ENCODE peak calls at places on chromosomes 11 and 22, in five cellular contexts. One of them, this sample, is unnamed. For H3K4me1, the result is how much of the 10 kb centered on the place peaks cover.

GRCh38 chr22:46088541-46089311 is 61.6 kb upstream of the PPARA start:
- DNase-seq in heart left ventricle: no peak
- DNase-seq in HCT116: no peak
- DNase-seq in esophagus squamous epithelium: no peak
- DNase-seq in suprapubic skin: peak
- DNase-seq in this sample: no peak

GRCh38 chr11:12800032-12800671 is 125.9 kb downstream of the TEAD1 start:
- DNase-seq in heart left ventricle: no peak
- DNase-seq in HCT116: peak
- DNase-seq in esophagus squamous epithelium: no peak
- DNase-seq in suprapubic skin: no peak
- DNase-seq in this sample: no peak

GRCh38 chr22:43974028-43974545 is 18.8 kb downstream of the SAMM50 start:
- DNase-seq in HCT116: no peak
- DNase-seq in suprapubic skin: peak
- DNase-seq in heart left ventricle: no peak
- DNase-seq in esophagus squamous epithelium: no peak
- DNase-seq in this sample: no peak

GRCh38 chr11:59174664-59175033 is 2.7 kb downstream of the DTX4 start:
- DNase-seq in heart left ventricle: no peak
- DNase-seq in esophagus squamous epithelium: no peak
- DNase-seq in suprapubic skin: no peak
- DNase-seq in HCT116: no peak
- DNase-seq in this sample: no peak

GRCh38 chr11:114085965-114086364 is 26.5 kb downstream of the ZBTB16 start:
- DNase-seq in heart left ventricle: no peak
- DNase-seq in esophagus squamous epithelium: no peak
- DNase-seq in HCT116: no peak
- DNase-seq in suprapubic skin: no peak
- DNase-seq in this sample: no peak

GRCh38 chr22:36569999-36570398 is 41.0 kb upstream of the EIF3D start:
- DNase-seq in HCT116: peak
- DNase-seq in suprapubic skin: no peak
- DNase-seq in esophagus squamous epithelium: no peak
- DNase-seq in heart left ventricle: no peak
- DNase-seq in this sample: no peak

GRCh38 chr11:65425971-65426838 is 3.6 kb downstream of the NEAT1 start:
- DNase-seq in esophagus squamous epithelium: no peak
- DNase-seq in HCT116: peak
- DNase-seq in suprapubic skin: peak
- DNase-seq in heart left ventricle: peak
- DNase-seq in this sample: no peak

GRCh38 chr11:61091373-61092279 is 10.7 kb upstream of the CD5 start:
- DNase-seq in esophagus squamous epithelium: no peak
- DNase-seq in heart left ventricle: no peak
- DNase-seq in suprapubic skin: no peak
- DNase-seq in HCT116: no peak
- DNase-seq in this sample: no peak

GRCh38 chr22:47775686-47776085 is 1013.2 kb downstream of the TBC1D22A start:
- DNase-seq in heart left ventricle: no peak
- DNase-seq in HCT116: no peak
- DNase-seq in esophagus squamous epithelium: no peak
- DNase-seq in suprapubic skin: no peak
- DNase-seq in this sample: no peak

GRCh38 chr11:67373916-67374570 is 645 bp upstream of the CLCF1 start:
- DNase-seq in HCT116: peak
- DNase-seq in suprapubic skin: peak
- DNase-seq in heart left ventricle: peak
- DNase-seq in esophagus squamous epithelium: no peak
- DNase-seq in this sample: no peak

GRCh38 chr22:23591846-23592245 is 11.8 kb upstream of the IGLL1 start:
- DNase-seq in suprapubic skin: no peak
- DNase-seq in HCT116: no peak
- DNase-seq in esophagus squamous epithelium: no peak
- DNase-seq in heart left ventricle: no peak
- DNase-seq in this sample: no peak

DNA sequence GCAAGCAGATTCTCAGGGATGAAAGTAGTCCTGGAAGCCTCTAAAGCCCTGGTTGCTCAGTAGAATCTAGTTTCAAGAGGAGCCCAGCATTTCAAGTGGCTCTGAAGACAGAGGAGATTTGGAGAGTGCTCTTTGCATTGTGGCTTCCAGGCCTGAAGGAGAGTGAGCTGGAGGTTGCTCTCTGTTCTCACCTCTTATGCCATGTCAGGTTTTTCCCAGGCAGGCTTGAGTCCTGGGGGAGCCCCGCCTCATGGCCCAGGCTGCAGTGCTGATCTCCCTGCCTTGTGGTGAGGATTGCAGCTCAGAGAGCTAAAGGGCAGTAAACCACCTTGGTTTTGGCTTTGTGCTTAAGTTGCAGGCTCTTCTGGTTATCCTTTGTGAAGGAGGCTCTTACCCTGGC is 32.8 kb downstream of the RCOR2 start:
- DNase-seq in HCT116: no peak
- DNase-seq in esophagus squamous epithelium: no peak
- DNase-seq in suprapubic skin: no peak
- DNase-seq in heart left ventricle: no peak
- DNase-seq in this sample: no peak
- H3K4me1 ChIP-seq in HCT116: under half
- H3K4me1 ChIP-seq in esophagus squamous epithelium: half or more
- H3K4me1 ChIP-seq in suprapubic skin: half or more
- H3K4me1 ChIP-seq in heart left ventricle: under half
- H3K4me1 ChIP-seq in this sample: under half

GRCh38 chr11:118896472-118896913 is 12.8 kb downstream of the CXCR5 start:
- DNase-seq in esophagus squamous epithelium: no peak
- DNase-seq in suprapubic skin: no peak
- DNase-seq in heart left ventricle: no peak
- DNase-seq in HCT116: no peak
- DNase-seq in this sample: no peak
- H3K4me1 ChIP-seq in esophagus squamous epithelium: under half
- H3K4me1 ChIP-seq in suprapubic skin: under half
- H3K4me1 ChIP-seq in heart left ventricle: under half
- H3K4me1 ChIP-seq in HCT116: under half
- H3K4me1 ChIP-seq in this sample: under half

DNA sequence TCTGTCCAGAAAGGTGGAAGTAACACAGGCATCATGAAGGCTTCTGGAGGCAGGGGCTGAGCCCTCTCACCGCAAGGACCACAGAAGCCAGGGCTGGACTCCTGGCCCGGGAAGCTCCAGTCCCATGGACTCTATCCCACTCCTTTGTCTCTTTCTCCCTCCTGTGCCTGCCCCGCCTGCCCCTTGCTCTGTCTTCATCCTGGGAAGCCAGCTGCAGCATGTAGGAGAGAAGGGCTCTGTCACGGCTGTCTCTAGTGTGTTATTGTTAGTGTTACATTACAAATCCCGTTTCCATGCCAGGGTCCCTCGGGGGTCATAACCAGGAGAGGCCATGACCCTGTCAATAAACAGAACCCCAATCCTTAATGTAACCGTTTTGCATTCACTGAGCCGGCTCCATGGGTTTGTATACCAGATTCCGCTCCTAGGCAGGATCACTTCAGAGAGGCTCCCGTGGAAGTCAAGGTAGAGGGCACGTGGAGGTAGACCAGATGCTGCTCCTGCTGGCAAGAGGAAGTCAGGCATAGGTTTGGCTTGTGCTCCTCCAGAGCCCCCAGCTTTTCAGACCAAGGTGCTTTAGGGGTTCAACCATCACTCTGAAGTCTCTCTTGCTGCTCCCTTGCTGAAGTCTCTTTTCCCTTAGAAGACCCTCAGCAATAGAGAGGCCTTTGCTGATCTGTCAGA is 293.2 kb downstream of the ETS1 start:
- DNase-seq in HCT116: no peak
- DNase-seq in heart left ventricle: no peak
- DNase-seq in suprapubic skin: no peak
- DNase-seq in esophagus squamous epithelium: no peak
- DNase-seq in this sample: no peak
- H3K4me1 ChIP-seq in HCT116: under half
- H3K4me1 ChIP-seq in heart left ventricle: under half
- H3K4me1 ChIP-seq in suprapubic skin: under half
- H3K4me1 ChIP-seq in esophagus squamous epithelium: under half
- H3K4me1 ChIP-seq in this sample: under half

DNA sequence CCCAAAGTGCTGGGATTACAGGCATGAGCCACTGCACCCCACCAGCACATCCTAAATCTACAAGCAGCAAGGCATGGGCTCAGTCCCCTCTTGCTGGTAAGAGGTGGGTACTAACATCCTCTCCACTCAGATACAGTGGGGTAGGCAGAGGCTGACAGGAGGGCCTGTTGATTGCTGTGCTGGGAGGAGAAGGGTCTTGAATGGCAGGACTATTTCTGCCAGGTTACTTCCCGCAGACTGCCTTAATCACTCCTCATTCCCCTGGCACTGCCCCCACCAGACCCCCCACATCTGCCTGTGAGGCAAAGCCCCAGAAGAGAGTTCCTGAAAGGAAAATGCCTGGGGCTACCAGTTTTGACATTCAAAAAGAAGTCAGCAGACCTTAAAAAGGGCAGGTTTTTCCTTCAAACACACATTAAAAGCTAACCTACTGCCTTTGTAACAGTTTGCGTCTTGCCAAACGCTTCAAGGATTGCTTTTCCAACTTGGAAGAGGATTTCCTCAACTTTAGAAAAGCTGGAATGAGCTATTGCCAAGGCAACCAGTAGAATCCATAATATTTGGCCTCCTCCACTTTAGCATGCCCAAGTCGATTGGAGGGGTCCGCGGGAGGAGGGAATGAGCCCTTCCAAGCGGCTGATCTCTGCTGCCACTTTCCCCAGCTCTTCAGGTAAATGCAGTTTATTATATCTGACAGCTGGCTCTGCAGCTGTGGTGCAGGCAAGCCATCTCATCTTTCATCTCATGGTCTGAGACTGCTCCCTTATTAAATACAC is 62.0 kb downstream of the FDX1 start:
- DNase-seq in heart left ventricle: no peak
- DNase-seq in esophagus squamous epithelium: no peak
- DNase-seq in HCT116: no peak
- DNase-seq in suprapubic skin: no peak
- DNase-seq in this sample: no peak
- H3K4me1 ChIP-seq in heart left ventricle: under half
- H3K4me1 ChIP-seq in esophagus squamous epithelium: under half
- H3K4me1 ChIP-seq in HCT116: under half
- H3K4me1 ChIP-seq in suprapubic skin: under half
- H3K4me1 ChIP-seq in this sample: under half

GRCh38 chr11:121466063-121466794 is 13.5 kb upstream of the SORL1-AS1 start:
- DNase-seq in esophagus squamous epithelium: no peak
- DNase-seq in HCT116: peak
- DNase-seq in heart left ventricle: peak
- DNase-seq in suprapubic skin: peak
- DNase-seq in this sample: no peak
- H3K4me1 ChIP-seq in esophagus squamous epithelium: under half
- H3K4me1 ChIP-seq in HCT116: half or more
- H3K4me1 ChIP-seq in heart left ventricle: under half
- H3K4me1 ChIP-seq in suprapubic skin: under half
- H3K4me1 ChIP-seq in this sample: half or more